ENCODE peak calls at places on chromosome 6, in six cellular contexts. J is SK-N-SH, Y is HepG2, U is H1, V is GM12878, Z is K562. N is an unnamed sample.

GRCh38 chr6:26249959-26250805 is 114.8 kb upstream of the BTN3A2 start:
- DNase-seq in J (peak), U (peak), V (peak), Z (peak), Y (peak), N (no peak)

GRCh38 chr6:151324079-151324825 is 67.1 kb downstream of the ZBTB2 start:
- DNase-seq in V (peak), J (peak), Z (peak), U (peak), Y (peak), N (peak)

GRCh38 chr6:159761135-159761872 is 541 bp upstream of the ACAT2 start:
- DNase-seq in Z (peak), Y (peak), V (no peak), J (peak), U (peak), N (no peak)

GRCh38 chr6:72522735-72523141 is 99.1 kb upstream of the KCNQ5 start:
- DNase-seq in U (peak), Z (peak), Y (peak), V (no peak), J (peak), N (no peak)

GRCh38 chr6:97053643-97054411 is 129.3 kb downstream of the KLHL32 start:
- DNase-seq in V (no peak), Z (peak), J (peak), U (no peak), Y (no peak), N (peak)

GRCh38 chr6:94341173-94341572 is 921.8 kb upstream of the EPHA7 start:
- DNase-seq in J (no peak), Y (no peak), Z (no peak), V (no peak), U (no peak), N (no peak)

GRCh38 chr6:10719386-10720228 is 3.3 kb upstream of the TMEM14C start:
- DNase-seq in U (no peak), V (no peak), Y (peak), Z (no peak), J (peak), N (no peak)

GRCh38 chr6:151675746-151676459 is 131.6 kb upstream of the ESR1 start:
- DNase-seq in Z (peak), V (peak), U (peak), Y (peak), J (peak), N (peak)

GRCh38 chr6:170516783-170517616 is 36.1 kb downstream of the PSMB1 start:
- DNase-seq in J (peak), Z (peak), V (no peak), U (no peak), Y (peak), N (peak)

GRCh38 chr6:159099311-159099710 is 54.5 kb upstream of the TAGAP start:
- DNase-seq in J (no peak), U (no peak), Y (no peak), V (no peak), Z (no peak), N (no peak)

GRCh38 chr6:49556429-49556837 is 6.0 kb downstream of the C6orf141 start:
- DNase-seq in V (no peak), U (no peak), Z (peak), Y (peak), J (no peak), N (peak)

GRCh38 chr6:23533311-23533710 is 592.7 kb upstream of the NRSN1 start:
- DNase-seq in J (no peak), V (no peak), Z (no peak), U (no peak), Y (no peak), N (no peak)

GRCh38 chr6:43496370-43497128 is 13.6 kb downstream of the LRRC73 start:
- DNase-seq in Y (peak), Z (peak), V (no peak), J (peak), U (peak), N (no peak)

GRCh38 chr6:4189249-4189648 is 53.9 kb upstream of the ECI2 start:
- DNase-seq in U (no peak), V (no peak), Z (no peak), Y (no peak), J (no peak), N (no peak)

GRCh38 chr6:22444335-22444734 is 125.0 kb upstream of the HDGFL1 start:
- DNase-seq in Y (no peak), J (no peak), U (no peak), V (no peak), Z (no peak), N (no peak)

GRCh38 chr6:131001945-131002661 is 60.9 kb downstream of the EPB41L2 start:
- DNase-seq in J (no peak), U (no peak), V (no peak), Z (no peak), Y (peak), N (no peak)

GRCh38 chr6:32189082-32189741 is 790 bp downstream of the PBX2 start:
- DNase-seq in U (no peak), Y (no peak), J (no peak), V (no peak), Z (peak), N (no peak)

GRCh38 chr6:3229566-3230274 is 2.3 kb upstream of the TUBB2B start:
- DNase-seq in J (peak), Z (peak), V (no peak), U (no peak), Y (no peak), N (no peak)

GRCh38 chr6:139577991-139578604 is 203.7 kb upstream of the CITED2 start:
- DNase-seq in Y (peak), Z (no peak), V (no peak), J (no peak), U (no peak), N (no peak)

GRCh38 chr6:137094411-137095008 is 49.7 kb upstream of the IL20RA start:
- DNase-seq in V (peak), Z (peak), J (peak), Y (peak), U (peak), N (peak)

GRCh38 chr6:53103993-53104675 is 38.9 kb downstream of the FBXO9 start:
- DNase-seq in U (no peak), Y (peak), J (no peak), Z (peak), V (no peak), N (no peak)

GRCh38 chr6:46175976-46176375 is 5.2 kb upstream of the ENPP5 start:
- DNase-seq in Z (no peak), U (no peak), V (no peak), J (no peak), Y (no peak), N (no peak)

GRCh38 chr6:97401533-97401932 is 118.5 kb upstream of the MMS22L start:
- DNase-seq in V (no peak), J (no peak), Z (no peak), U (no peak), Y (no peak), N (no peak)

GRCh38 chr6:21992178-21992967 is 304.5 kb downstream of the PRL start:
- DNase-seq in J (no peak), Z (peak), Y (no peak), V (no peak), U (no peak), N (no peak)

GRCh38 chr6:1491025-1491424 is 101.6 kb downstream of the FOXF2 start:
- DNase-seq in V (no peak), Y (no peak), J (no peak), Z (no peak), U (no peak), N (no peak)

GRCh38 chr6:137353842-137354397 is 134.7 kb upstream of the IFNGR1 start:
- DNase-seq in V (no peak), U (no peak), Z (no peak), Y (peak), J (no peak), N (no peak)

GRCh38 chr6:90355965-90356364 is 59.3 kb upstream of the BACH2 start:
- DNase-seq in U (no peak), Z (peak), V (no peak), J (no peak), Y (no peak), N (no peak)

GRCh38 chr6:56890683-56891429 is 64.1 kb upstream of the BEND6 start:
- DNase-seq in Z (peak), Y (no peak), J (no peak), U (no peak), V (peak), N (no peak)

GRCh38 chr6:72272958-72273357 is 348.9 kb upstream of the KCNQ5 start:
- DNase-seq in V (no peak), J (no peak), U (no peak), Y (no peak), Z (no peak), N (no peak)

GRCh38 chr6:136608991-136609390 is 58.8 kb upstream of the MAP7 start:
- DNase-seq in J (no peak), Y (no peak), V (no peak), U (no peak), Z (no peak), N (no peak)

GRCh38 chr6:43917878-43918382 is 147.9 kb downstream of the VEGFA start:
- DNase-seq in Z (peak), J (no peak), U (no peak), V (no peak), Y (no peak), N (no peak)

DNA sequence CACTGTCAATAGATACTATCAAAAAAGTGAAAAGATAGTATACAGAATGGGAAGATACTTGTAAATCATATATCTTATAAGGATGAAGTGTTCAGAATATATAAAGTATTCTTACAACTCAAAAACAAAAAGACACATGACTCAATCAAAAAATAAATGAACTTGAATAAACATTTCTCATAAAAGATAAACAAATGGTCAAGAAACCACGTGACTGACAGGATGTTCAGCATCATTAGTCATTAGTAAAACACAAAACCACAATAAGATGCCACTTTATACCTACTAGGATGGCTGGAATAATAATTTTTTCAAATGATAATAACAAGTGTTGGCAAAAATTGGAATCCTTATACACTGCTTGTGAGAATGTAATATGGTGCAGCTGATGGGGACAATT is 729.1 kb upstream of the HS3ST5 start:
- DNase-seq in V (no peak), J (no peak), Z (no peak), Y (no peak), U (no peak), N (no peak)
- TF ChIP-seq SIN3A in V (no peak), J (no peak), Z (no peak), Y (no peak), U (no peak), N (no peak)

GRCh38 chr6:145963216-145964068 is 716 bp downstream of the SHPRH start:
- DNase-seq in U (no peak), V (peak), Z (peak), Y (no peak), J (peak), N (peak)

GRCh38 chr6:145964948-145965366 is 799 bp upstream of the SHPRH start:
- DNase-seq in Y (no peak), V (no peak), J (no peak), U (no peak), Z (peak), N (no peak)

GRCh38 chr6:145962581-145962980 is 1.6 kb downstream of the SHPRH start:
- DNase-seq in Y (no peak), V (no peak), U (no peak), J (no peak), Z (no peak), N (no peak)

DNA sequence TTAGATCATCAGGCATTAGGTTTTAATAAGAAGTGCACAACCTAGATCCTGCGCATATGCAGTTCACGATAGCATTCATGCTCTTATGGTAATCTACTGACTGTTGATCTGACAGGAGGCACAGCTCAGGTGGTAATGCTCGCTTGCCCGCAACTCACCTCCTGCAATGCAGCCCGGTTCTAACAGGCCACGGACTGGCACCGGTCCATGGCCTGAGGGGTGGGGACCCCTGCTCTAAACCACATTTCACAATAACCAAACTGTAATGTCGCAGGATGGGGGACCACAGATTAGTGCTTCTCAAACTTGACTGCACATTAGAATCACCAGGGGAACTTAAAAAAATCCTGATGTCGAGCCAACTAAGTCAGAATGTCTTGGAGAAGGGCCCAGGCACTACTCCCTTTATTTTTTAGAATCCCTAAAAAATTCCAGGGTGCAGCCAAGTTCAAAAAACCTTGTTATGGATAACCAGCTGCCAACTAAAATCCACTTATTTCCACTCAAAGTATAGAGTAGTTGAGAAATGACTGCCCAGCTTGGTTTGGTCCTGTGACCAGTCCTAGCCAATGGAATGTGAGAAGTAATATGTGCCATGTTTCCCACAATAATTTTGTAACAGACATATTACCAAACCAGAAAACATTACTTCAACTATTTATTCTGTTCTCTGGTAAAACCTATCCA is 3.1 kb downstream of the SHPRH start:
- DNase-seq in Z (no peak), Y (no peak), J (no peak), V (no peak), U (no peak), N (no peak)
- H3K9ac ChIP-seq in Z (no peak), Y (no peak), J (no peak), V (no peak), U (no peak), N (no peak)

GRCh38 chr6:42224222-42225042 is 6.8 kb upstream of the MRPS10 start:
- DNase-seq in V (peak), Y (peak), J (no peak), Z (peak), U (no peak), N (peak)

GRCh38 chr6:42220754-42221153 is 3.1 kb upstream of the MRPS10 start:
- DNase-seq in Y (no peak), U (no peak), V (no peak), J (no peak), Z (no peak), N (no peak)

GRCh38 chr6:42225043-42225368 is 7.3 kb upstream of the MRPS10 start:
- DNase-seq in Y (no peak), Z (no peak), V (no peak), U (no peak), J (no peak), N (no peak)

GRCh38 chr6:42221546-42221945 is 3.9 kb upstream of the MRPS10 start:
- DNase-seq in Y (no peak), U (no peak), Z (no peak), V (no peak), J (no peak), N (no peak)

DNA sequence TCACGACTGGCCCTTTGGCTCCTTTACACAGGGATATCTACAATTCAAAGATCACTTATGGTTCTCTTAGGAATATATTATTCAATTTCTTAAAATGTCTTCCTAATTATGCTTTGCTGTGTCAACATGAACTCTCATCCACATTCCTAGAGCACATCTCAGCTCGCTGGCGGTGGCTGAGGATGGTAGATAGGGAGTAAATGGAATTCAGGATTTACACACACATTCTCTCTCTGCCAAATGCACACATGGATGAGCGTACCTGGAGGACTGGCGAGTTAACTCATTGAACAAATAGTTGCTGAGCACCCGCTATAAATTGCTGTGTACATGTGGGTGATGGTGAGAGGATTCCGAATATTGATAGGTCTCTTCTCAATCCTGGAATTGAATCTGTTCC is 4.8 kb upstream of the MRPS10 start:
- DNase-seq in Z (no peak), J (no peak), V (no peak), Y (peak), U (no peak), N (no peak)
- TF ChIP-seq YY1 in Z (no peak), J (no peak), V (no peak), Y (no peak), U (no peak), N (no peak)

GRCh38 chr6:103327079-103327478 is 1532.6 kb downstream of the HACE1 start:
- DNase-seq in J (peak), Z (no peak), Y (no peak), V (no peak), U (no peak), N (no peak)
- TF ChIP-seq SIN3A in J (no peak), Z (no peak), Y (no peak), V (no peak), U (no peak), N (no peak)

GRCh38 chr6:123587838-123588545 is 48.8 kb downstream of the TRDN start:
- DNase-seq in V (no peak), J (no peak), U (no peak), Z (no peak), Y (no peak), N (no peak)
- H3K9ac ChIP-seq in V (no peak), J (no peak), U (no peak), Z (no peak), Y (no peak), N (no peak)

N was measured in HCT116.